ENCODE peak calls at places on chromosomes 4 and X, in four cellular contexts. One of them, this sample, is unnamed.

GRCh38 chrX:28901637-28902036 is 314.4 kb downstream of the IL1RAPL1 start:
- DNase-seq in K562: no peak
- DNase-seq in H1: no peak
- DNase-seq in HepG2: no peak
- DNase-seq in this sample: no peak

GRCh38 chrX:49162620-49163019 is at the start of gene MAGIX:
- DNase-seq in K562: peak
- DNase-seq in H1: no peak
- DNase-seq in HepG2: no peak
- DNase-seq in this sample: no peak

GRCh38 chr4:126604273-126604867 is 1028.4 kb upstream of the INTU start:
- DNase-seq in K562: peak
- DNase-seq in H1: no peak
- DNase-seq in HepG2: peak
- DNase-seq in this sample: no peak

GRCh38 chr4:77201343-77201742 is 44.3 kb downstream of the CCNG2 start:
- DNase-seq in K562: no peak
- DNase-seq in H1: no peak
- DNase-seq in HepG2: no peak
- DNase-seq in this sample: no peak

GRCh38 chr4:15003891-15004700 is 1.8 kb downstream of the CPEB2 start:
- DNase-seq in K562: peak
- DNase-seq in H1: peak
- DNase-seq in HepG2: no peak
- DNase-seq in this sample: no peak

GRCh38 chr4:105686571-105686970 is 21.9 kb downstream of the INTS12 start:
- DNase-seq in K562: no peak
- DNase-seq in H1: no peak
- DNase-seq in HepG2: no peak
- DNase-seq in this sample: no peak

GRCh38 chr4:106034751-106035150 is 139.5 kb downstream of the NPNT start:
- DNase-seq in K562: no peak
- DNase-seq in H1: no peak
- DNase-seq in HepG2: no peak
- DNase-seq in this sample: no peak

GRCh38 chr4:154984148-154984547 is 203.1 kb downstream of the RBM46 start:
- DNase-seq in K562: no peak
- DNase-seq in H1: no peak
- DNase-seq in HepG2: no peak
- DNase-seq in this sample: peak

GRCh38 chrX:10512258-10512657 is 108.1 kb downstream of the MID1 start:
- DNase-seq in K562: no peak
- DNase-seq in H1: no peak
- DNase-seq in HepG2: no peak
- DNase-seq in this sample: no peak

GRCh38 chr4:3775576-3775975 is 9.4 kb downstream of the ADRA2C start:
- DNase-seq in K562: no peak
- DNase-seq in H1: no peak
- DNase-seq in HepG2: no peak
- DNase-seq in this sample: no peak

GRCh38 chrX:13283968-13284914 is 35.6 kb downstream of the ATXN3L start:
- DNase-seq in K562: no peak
- DNase-seq in H1: no peak
- DNase-seq in HepG2: no peak
- DNase-seq in this sample: no peak

GRCh38 chrX:3938587-3938986 is 225.1 kb upstream of the PRKX start:
- DNase-seq in K562: no peak
- DNase-seq in H1: no peak
- DNase-seq in HepG2: no peak
- DNase-seq in this sample: no peak

DNA sequence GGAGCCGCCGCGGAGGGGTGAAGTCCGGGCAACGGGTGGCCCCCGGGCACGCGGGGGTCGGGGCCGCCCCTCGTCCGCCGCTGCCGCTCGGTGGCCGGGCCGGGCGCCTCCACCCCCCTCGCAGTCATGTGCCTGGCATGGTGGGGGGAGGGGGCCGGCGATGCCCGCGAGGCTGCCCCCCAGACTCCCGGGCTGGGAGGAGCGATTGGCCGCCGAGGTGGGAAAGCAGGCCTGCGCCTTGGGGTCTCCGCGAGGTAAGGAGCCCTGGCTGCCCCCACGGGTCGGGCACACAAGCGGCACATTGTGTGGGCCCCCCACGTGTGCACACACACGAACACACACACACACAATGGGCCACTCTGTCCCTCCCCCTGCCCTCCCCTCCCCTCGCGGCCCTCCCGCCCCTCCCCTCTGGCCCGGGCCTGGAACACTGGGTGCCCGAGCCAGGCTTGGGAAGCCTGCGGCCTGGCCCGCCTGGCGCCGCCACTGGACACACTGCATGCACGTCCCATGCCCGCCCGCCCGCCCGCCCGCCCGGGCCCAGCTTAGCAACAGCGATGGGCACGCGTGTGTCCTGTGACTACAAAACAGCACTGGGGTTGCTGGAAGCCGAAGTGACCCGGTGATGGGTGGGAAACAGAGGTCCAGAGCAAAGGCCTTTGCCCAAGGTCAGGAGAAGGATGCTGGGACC is 1.3 kb downstream of the SLC6A8 start:
- DNase-seq in K562: peak
- DNase-seq in H1: no peak
- DNase-seq in HepG2: no peak
- DNase-seq in this sample: no peak
- TF ChIP-seq POLR2A in K562: no peak
- TF ChIP-seq POLR2A in H1: no peak
- TF ChIP-seq POLR2A in HepG2: no peak
- TF ChIP-seq POLR2A in this sample: no peak

GRCh38 chrX:54509401-54509800 is 13.4 kb upstream of the FGD1 start:
- DNase-seq in K562: no peak
- DNase-seq in H1: no peak
- DNase-seq in HepG2: no peak
- DNase-seq in this sample: no peak
- TF ChIP-seq ATF2 in K562: no peak
- TF ChIP-seq ATF2 in H1: no peak
- TF ChIP-seq ATF2 in HepG2: no peak
- TF ChIP-seq ATF2 in this sample: no peak

GRCh38 chr4:37837446-37837845 is 11.0 kb downstream of the PGM2 start:
- DNase-seq in K562: no peak
- DNase-seq in H1: no peak
- DNase-seq in HepG2: no peak
- DNase-seq in this sample: no peak
- TF ChIP-seq POLR2A in K562: no peak
- TF ChIP-seq POLR2A in H1: no peak
- TF ChIP-seq POLR2A in HepG2: no peak
- TF ChIP-seq POLR2A in this sample: no peak

DNA sequence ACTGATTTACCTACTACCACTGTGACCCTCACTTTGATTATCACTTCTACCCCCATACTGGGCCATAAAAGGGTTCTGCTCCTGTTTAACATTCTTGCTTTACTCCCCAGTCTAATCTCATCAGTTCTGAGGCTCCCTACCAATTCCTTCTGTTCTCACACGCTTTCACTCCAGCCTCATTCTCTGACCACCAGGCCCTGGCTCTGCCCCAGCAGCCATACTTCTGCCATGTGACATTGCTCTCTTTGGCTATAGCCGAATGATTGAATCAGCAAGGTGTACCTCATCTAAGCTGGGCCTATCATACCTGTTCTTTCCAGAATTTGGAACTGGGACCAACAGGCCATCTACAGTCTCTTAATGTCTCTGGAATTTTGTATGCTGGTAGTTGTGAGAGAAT is 14.4 kb upstream of the ELF2 start:
- DNase-seq in K562: no peak
- DNase-seq in H1: no peak
- DNase-seq in HepG2: no peak
- DNase-seq in this sample: no peak
- TF ChIP-seq ATF2 in K562: no peak
- TF ChIP-seq ATF2 in H1: no peak
- TF ChIP-seq ATF2 in HepG2: no peak
- TF ChIP-seq ATF2 in this sample: no peak

GRCh38 chr4:88697588-88698329 is at the start of gene NAP1L5:
- DNase-seq in K562: peak
- DNase-seq in H1: peak
- DNase-seq in HepG2: no peak
- DNase-seq in this sample: peak
- TF ChIP-seq POLR2A in K562: peak
- TF ChIP-seq POLR2A in H1: no peak
- TF ChIP-seq POLR2A in HepG2: no peak
- TF ChIP-seq POLR2A in this sample: peak

GRCh38 chr4:78661086-78661690 is 109.6 kb downstream of the ANXA3 start:
- DNase-seq in K562: no peak
- DNase-seq in H1: no peak
- DNase-seq in HepG2: no peak
- DNase-seq in this sample: no peak

GRCh38 chr4:78659665-78660064 is 108.1 kb downstream of the ANXA3 start:
- DNase-seq in K562: no peak
- DNase-seq in H1: no peak
- DNase-seq in HepG2: no peak
- DNase-seq in this sample: no peak

GRCh38 chr4:78662661-78663060 is 111.1 kb downstream of the ANXA3 start:
- DNase-seq in K562: no peak
- DNase-seq in H1: no peak
- DNase-seq in HepG2: no peak
- DNase-seq in this sample: no peak

GRCh38 chr4:78660559-78660958 is 109.0 kb downstream of the ANXA3 start:
- DNase-seq in K562: no peak
- DNase-seq in H1: no peak
- DNase-seq in HepG2: no peak
- DNase-seq in this sample: no peak

DNA sequence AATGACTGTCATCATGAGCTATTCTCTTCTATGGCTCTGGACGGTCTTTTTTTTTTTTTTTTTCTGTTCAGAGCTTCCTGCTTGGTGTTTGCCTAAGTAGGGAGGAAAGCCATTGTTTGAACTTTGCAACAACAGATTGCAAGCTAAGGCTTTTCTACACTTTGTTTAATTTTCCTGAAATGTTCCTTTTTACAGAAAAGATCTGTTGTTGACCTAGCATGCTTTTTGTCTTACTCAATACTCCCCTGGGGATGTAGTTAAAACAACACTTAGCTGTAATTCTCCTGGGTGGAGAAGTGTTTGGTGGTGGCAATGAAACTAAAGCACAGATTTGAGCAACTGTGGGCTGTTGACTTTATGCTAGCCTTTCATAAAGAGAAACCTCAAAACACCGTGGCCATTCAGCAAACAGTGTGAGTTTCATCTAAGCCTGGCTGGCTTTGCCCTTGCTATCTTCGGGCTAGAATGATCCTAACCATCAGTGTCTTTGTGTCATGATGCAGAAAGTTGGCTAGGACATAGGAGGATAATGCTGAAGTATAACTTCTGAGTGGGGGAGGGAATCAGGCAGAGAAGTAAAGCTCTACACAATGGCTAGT is 110.5 kb downstream of the ANXA3 start:
- DNase-seq in K562: no peak
- DNase-seq in H1: no peak
- DNase-seq in HepG2: peak
- DNase-seq in this sample: peak
- TF ChIP-seq ATF2 in K562: no peak
- TF ChIP-seq ATF2 in H1: no peak
- TF ChIP-seq ATF2 in HepG2: no peak
- TF ChIP-seq ATF2 in this sample: peak

GRCh38 chrX:71533514-71533849 is 578 bp downstream of the OGT start:
- DNase-seq in K562: peak
- DNase-seq in H1: no peak
- DNase-seq in HepG2: no peak
- DNase-seq in this sample: no peak

GRCh38 chrX:71533850-71534515 is 1.1 kb downstream of the OGT start:
- DNase-seq in K562: peak
- DNase-seq in H1: peak
- DNase-seq in HepG2: peak
- DNase-seq in this sample: no peak

GRCh38 chrX:71534773-71535544 is 2.1 kb downstream of the OGT start:
- DNase-seq in K562: no peak
- DNase-seq in H1: no peak
- DNase-seq in HepG2: peak
- DNase-seq in this sample: no peak

GRCh38 chrX:71532078-71532752 is 689 bp upstream of the OGT start:
- DNase-seq in K562: no peak
- DNase-seq in H1: no peak
- DNase-seq in HepG2: no peak
- DNase-seq in this sample: no peak

DNA sequence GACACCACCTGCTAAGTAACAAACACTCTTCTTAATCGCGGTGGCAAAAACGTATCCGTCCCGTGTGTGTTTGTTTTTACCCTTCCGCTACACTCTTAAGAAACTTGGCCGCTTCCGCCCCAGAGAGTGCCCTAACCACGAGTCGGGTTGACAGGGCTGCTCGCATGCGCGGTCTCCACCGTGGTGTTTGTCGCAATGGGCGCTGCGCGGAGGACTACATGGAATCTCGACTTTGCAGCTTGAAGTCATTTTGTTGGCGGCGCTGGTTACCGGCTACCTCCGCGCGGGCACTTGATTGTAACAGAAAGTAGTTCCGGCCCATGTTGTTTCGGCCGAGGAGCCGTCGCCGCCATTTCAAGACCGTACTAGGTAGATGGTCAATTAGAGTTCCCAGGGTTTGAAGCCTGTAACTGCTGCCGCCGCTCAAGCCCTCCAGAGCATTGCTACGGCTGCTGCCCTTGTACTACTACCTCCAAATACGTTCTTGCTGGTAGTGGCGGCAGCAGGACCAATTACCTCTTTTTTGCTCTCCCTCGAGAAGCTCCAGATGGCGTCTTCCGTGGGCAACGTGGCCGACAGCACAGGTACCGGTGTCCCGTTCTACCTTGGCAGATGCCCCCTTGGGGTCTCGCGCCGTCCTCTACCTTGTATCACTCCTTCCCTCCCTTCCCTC is at the start of gene OGT:
- DNase-seq in K562: peak
- DNase-seq in H1: peak
- DNase-seq in HepG2: peak
- DNase-seq in this sample: peak
- TF ChIP-seq POLR2A in K562: peak
- TF ChIP-seq POLR2A in H1: peak
- TF ChIP-seq POLR2A in HepG2: peak
- TF ChIP-seq POLR2A in this sample: peak

GRCh38 chr4:164542431-164542830 is 211.5 kb upstream of the SMIM31 start:
- DNase-seq in K562: no peak
- DNase-seq in H1: no peak
- DNase-seq in HepG2: no peak
- DNase-seq in this sample: no peak
- TF ChIP-seq ATF2 in K562: no peak
- TF ChIP-seq ATF2 in H1: no peak
- TF ChIP-seq ATF2 in HepG2: no peak
- TF ChIP-seq ATF2 in this sample: no peak

This sample was measured in GM12878.